ENCODE peak calls at places on chromosomes 12 and 14, in five cellular contexts. I is left lung, P is colonic mucosa, C is neural crest cell, T is kidney epithelial cell. S is an unnamed sample.
A peak's percentile ranks its signal among the peaks of the same experiment; 100 is the strongest.

GRCh38 chr12:15855646-15856045 is 26.5 kb upstream of the STRAP start:
- DNase-seq in I (no peak), P (no peak), C (no peak), T (no peak), S (no peak)

GRCh38 chr12:24172031-24172772 is 222.7 kb upstream of the SOX5 start:
- DNase-seq in I (no peak), P (no peak), C (no peak), T (no peak), S (no peak)

GRCh38 chr12:44677724-44678123 is 198.4 kb downstream of the NELL2 start:
- DNase-seq in I (no peak), P (no peak), C (no peak), T (no peak), S (no peak)

GRCh38 chr14:36271222-36271621 is 49.2 kb downstream of the MBIP start:
- DNase-seq in I (no peak), P (no peak), C (no peak), T (no peak), S (no peak)

GRCh38 chr12:111598637-111599458 is at the start of gene ATXN2:
- DNase-seq in I (peak; percentile 90), P (peak; percentile 67), C (peak; percentile 41), T (no peak), S (peak; percentile 55)

GRCh38 chr14:89779707-89780106 is 174.8 kb downstream of the EFCAB11 start:
- DNase-seq in I (no peak), P (no peak), C (no peak), T (no peak), S (no peak)

GRCh38 chr12:38159591-38160317 is 156.8 kb upstream of the ALG10B start:
- DNase-seq in I (peak; percentile 55), P (no peak), C (no peak), T (no peak), S (no peak)

GRCh38 chr12:123712780-123713319 is 697 bp downstream of the ATP6V0A2 start:
- DNase-seq in I (no peak), P (peak; percentile 22), C (no peak), T (no peak), S (no peak)

GRCh38 chr14:93748208-93749080 is 39.8 kb downstream of the PRIMA1 start:
- DNase-seq in I (no peak), P (no peak), C (no peak), T (no peak), S (no peak)

GRCh38 chr14:56422703-56423213 is 156.8 kb upstream of the TMEM260 start:
- DNase-seq in I (no peak), P (peak; percentile 42), C (no peak), T (peak; percentile 26), S (peak; percentile 93)

GRCh38 chr14:77325746-77326094 is 4.9 kb downstream of the GSTZ1 start:
- DNase-seq in I (no peak), P (no peak), C (no peak), T (no peak), S (no peak)

GRCh38 chr12:100672075-100672592 is 98.7 kb downstream of the GAS2L3 start:
- DNase-seq in I (peak; percentile 75), P (peak; percentile 31), C (peak; percentile 22), T (no peak), S (no peak)
- TF ChIP-seq CTCF in I (peak; percentile 37), P (peak; percentile 44), C (peak; percentile 52), T (peak; percentile 63), S (no peak)

DNA sequence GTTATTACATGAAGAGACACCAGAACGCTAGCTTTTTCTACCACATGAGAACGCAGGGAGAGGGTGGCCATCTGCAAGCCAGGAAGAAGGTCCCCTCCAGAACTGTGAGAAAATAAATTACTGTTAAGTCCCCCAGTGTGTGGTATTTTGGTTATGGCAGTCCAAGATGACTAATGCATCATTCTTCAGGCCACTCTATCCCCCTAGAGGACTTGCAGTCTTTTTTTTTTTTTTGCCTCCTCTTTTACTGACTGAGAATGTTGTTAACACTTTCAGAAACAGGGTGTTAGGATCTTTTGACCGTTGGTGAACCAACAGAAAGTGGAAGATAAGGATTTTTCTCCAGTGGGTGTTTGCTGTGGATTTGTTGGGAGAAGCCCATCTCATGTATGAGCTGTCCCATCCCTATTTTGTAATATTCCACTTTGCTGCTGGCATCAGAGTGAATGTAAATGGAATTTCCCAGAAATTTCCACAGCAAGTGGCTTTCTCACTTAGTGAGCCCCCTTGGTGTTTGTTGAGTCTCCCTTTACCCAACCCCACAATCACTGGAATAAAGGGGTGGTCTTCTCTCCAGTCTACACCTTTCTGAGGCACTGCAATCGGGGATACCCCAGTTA is 37.9 kb downstream of the MARK3 start:
- DNase-seq in I (no peak), P (no peak), C (no peak), T (no peak), S (no peak)
- TF ChIP-seq CTCF in I (no peak), P (no peak), C (no peak), T (no peak), S (no peak)

GRCh38 chr14:97053941-97054340 is 256.8 kb downstream of the VRK1 start:
- DNase-seq in I (no peak), P (no peak), C (no peak), T (no peak), S (no peak)

GRCh38 chr14:97057238-97057637 is 260.1 kb downstream of the VRK1 start:
- DNase-seq in I (no peak), P (no peak), C (no peak), T (no peak), S (no peak)

GRCh38 chr14:97058071-97058470 is 260.9 kb downstream of the VRK1 start:
- DNase-seq in I (no peak), P (no peak), C (no peak), T (no peak), S (no peak)

GRCh38 chr14:97058589-97058988 is 261.4 kb downstream of the VRK1 start:
- DNase-seq in I (no peak), P (no peak), C (no peak), T (no peak), S (no peak)

GRCh38 chr14:97056086-97056485 is 258.9 kb downstream of the VRK1 start:
- DNase-seq in I (no peak), P (no peak), C (no peak), T (no peak), S (peak; percentile 8)
- TF ChIP-seq CTCF in I (no peak), P (no peak), C (no peak), T (no peak), S (peak; percentile 13)

DNA sequence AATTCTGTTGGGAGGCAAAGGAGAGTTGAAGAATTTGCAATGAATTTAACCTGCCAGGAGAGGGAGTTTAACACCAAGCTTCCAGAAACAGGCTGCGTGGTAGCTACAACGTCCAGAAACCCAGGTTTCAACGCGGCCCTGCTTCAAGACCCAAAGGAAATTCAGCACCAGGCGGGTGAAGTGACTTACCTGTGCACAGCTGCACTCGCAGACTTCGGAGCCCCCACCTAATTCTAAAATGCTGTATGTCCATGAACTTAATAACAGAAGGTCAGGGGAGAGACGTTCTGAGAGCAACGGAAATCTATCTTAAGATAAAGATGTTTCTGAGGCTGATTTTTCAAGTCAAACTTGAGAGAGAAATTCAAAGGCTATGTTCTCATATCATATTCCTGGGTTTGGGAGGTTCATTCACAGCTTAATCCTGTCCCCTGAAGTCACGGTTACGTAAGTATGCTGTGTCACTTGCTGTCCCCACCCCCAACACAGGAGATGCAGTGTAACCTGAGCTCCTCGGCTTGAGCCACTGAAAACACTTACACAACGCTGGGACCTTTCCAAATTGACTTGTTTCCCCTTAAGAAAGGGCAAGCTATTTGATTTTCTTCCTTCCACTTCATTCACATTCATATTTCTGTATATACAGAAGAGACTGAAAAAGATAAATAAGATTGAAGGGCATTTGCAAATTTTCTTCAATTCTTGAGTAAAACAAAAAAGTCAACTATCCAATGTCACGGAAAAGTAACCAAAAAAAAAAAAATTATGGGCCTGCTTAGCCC is 22.7 kb downstream of the CLIP1 start:
- DNase-seq in I (no peak), P (peak; percentile 50), C (peak; percentile 22), T (no peak), S (peak; percentile 88)
- TF ChIP-seq CTCF in I (peak; percentile 63), P (peak; percentile 68), C (peak; percentile 79), T (peak; percentile 69), S (peak; percentile 68)

GRCh38 chr12:106130474-106131113 is 8.2 kb downstream of the NUAK1 start:
- DNase-seq in I (no peak), P (no peak), C (no peak), T (no peak), S (no peak)

GRCh38 chr12:106125351-106126085 is 13.2 kb downstream of the NUAK1 start:
- DNase-seq in I (no peak), P (no peak), C (no peak), T (no peak), S (no peak)

GRCh38 chr12:106128526-106129430 is 10.0 kb downstream of the NUAK1 start:
- DNase-seq in I (no peak), P (no peak), C (no peak), T (no peak), S (no peak)

GRCh38 chr12:106126441-106127288 is 12.1 kb downstream of the NUAK1 start:
- DNase-seq in I (no peak), P (no peak), C (no peak), T (no peak), S (peak; percentile 19)

GRCh38 chr12:106127289-106128126 is 11.2 kb downstream of the NUAK1 start:
- DNase-seq in I (no peak), P (no peak), C (no peak), T (no peak), S (no peak)
- TF ChIP-seq CTCF in I (no peak), P (no peak), C (no peak), T (peak; percentile 14), S (no peak)